ENCODE peak calls at places on chromosomes 4 and X, in seven cellular contexts. I is cardiac fibroblast, H is coronary artery, W is astrocyte, V is AG09319, L is endothelial cell of umbilical vein, X is GM10248. B is an unnamed sample.

GRCh38 chr4:51932261-51932660 is 87.9 kb downstream of the LRRC66 start:
- DNase-seq in X (no peak), I (peak), V (no peak), H (no peak), L (no peak), W (peak), B (peak)

GRCh38 chrX:9794495-9794894 is 8.3 kb downstream of the SHROOM2 start:
- DNase-seq in X (no peak), I (no peak), W (no peak), H (no peak), L (no peak), V (no peak), B (no peak)

GRCh38 chr4:180031330-180031729 is 2211.9 kb upstream of the TENM3 start:
- DNase-seq in I (no peak), X (no peak), W (no peak), L (no peak), V (no peak), H (no peak), B (no peak)

GRCh38 chr4:1521821-1522361 is 115.6 kb upstream of the NKX1-1 start:
- DNase-seq in L (no peak), H (no peak), I (no peak), V (no peak), X (no peak), W (no peak), B (no peak)

GRCh38 chrX:42097491-42097890 is 174.1 kb upstream of the CASK start:
- DNase-seq in I (no peak), V (no peak), L (no peak), W (no peak), X (no peak), H (no peak), B (no peak)

GRCh38 chrX:133475521-133475920 is 60.2 kb upstream of the GPC4 start:
- DNase-seq in W (no peak), X (no peak), V (no peak), H (no peak), L (no peak), I (no peak), B (no peak)

GRCh38 chrX:115639481-115639880 is 78.5 kb downstream of the PLS3 start:
- DNase-seq in I (no peak), V (no peak), L (peak), H (no peak), X (no peak), W (peak), B (no peak)

GRCh38 chr4:112234952-112235609 is 3.5 kb downstream of the AP1AR start:
- DNase-seq in W (peak), L (peak), V (peak), H (no peak), X (peak), I (peak), B (peak)

GRCh38 chr4:46270986-46271596 is 118.8 kb downstream of the GABRA2 start:
- DNase-seq in L (no peak), V (no peak), H (no peak), W (peak), I (peak), X (peak), B (no peak)

GRCh38 chr4:152735302-152735917 is 44.1 kb downstream of the TIGD4 start:
- DNase-seq in X (peak), H (no peak), L (peak), V (no peak), I (peak), W (peak), B (peak)

GRCh38 chrX:136767104-136767941 is 13.4 kb downstream of the ARHGEF6 start:
- DNase-seq in W (peak), L (peak), X (peak), H (peak), V (no peak), I (peak), B (peak)

GRCh38 chr4:139890810-139891209 is 225.2 kb downstream of the MGST2 start:
- DNase-seq in W (peak), X (no peak), L (peak), V (no peak), I (peak), H (no peak), B (peak)

GRCh38 chr4:82842593-82842992 is 44.0 kb upstream of the SCD5 start:
- DNase-seq in V (no peak), L (peak), H (no peak), I (peak), W (no peak), X (no peak), B (peak)

GRCh38 chr4:780730-781492 is 45.0 kb downstream of the CPLX1 start:
- DNase-seq in I (no peak), X (no peak), L (peak), V (no peak), H (no peak), W (no peak), B (no peak)

GRCh38 chr4:77852892-77853495 is 9.6 kb upstream of the MRPL1 start:
- DNase-seq in H (no peak), X (peak), W (no peak), L (no peak), I (no peak), V (no peak), B (no peak)

GRCh38 chrX:49247916-49248811 is 12.9 kb downstream of the CCDC22 start:
- DNase-seq in V (no peak), I (no peak), L (no peak), W (no peak), H (no peak), X (no peak), B (no peak)

GRCh38 chr4:42281324-42282020 is 115.8 kb upstream of the SHISA3 start:
- DNase-seq in V (no peak), L (no peak), W (no peak), X (peak), I (no peak), H (no peak), B (peak)

GRCh38 chr4:10677796-10678497 is 6.6 kb downstream of the CLNK start:
- DNase-seq in I (no peak), H (no peak), V (no peak), L (no peak), X (peak), W (no peak), B (peak)

GRCh38 chr4:140595065-140595464 is 26.3 kb upstream of the UCP1 start:
- DNase-seq in W (no peak), X (peak), L (peak), H (no peak), V (no peak), I (peak), B (peak)

GRCh38 chrX:43349363-43349762 is 306.7 kb upstream of the MAOA start:
- DNase-seq in I (peak), W (no peak), L (peak), V (peak), H (no peak), X (peak), B (peak)

GRCh38 chr4:180363817-180364216 is 1879.4 kb upstream of the TENM3 start:
- DNase-seq in L (no peak), X (no peak), I (no peak), H (no peak), V (no peak), W (no peak), B (no peak)

GRCh38 chr4:182280439-182281111 is 37.4 kb downstream of the TENM3 start:
- DNase-seq in W (peak), I (peak), L (no peak), V (no peak), X (no peak), H (no peak), B (peak)

GRCh38 chr4:77022581-77023133 is 53.1 kb downstream of the CCNI start:
- DNase-seq in V (no peak), W (peak), L (peak), X (no peak), H (no peak), I (peak), B (peak)

GRCh38 chr4:165383757-165384156 is 4.9 kb downstream of the CPE start:
- DNase-seq in W (peak), L (no peak), I (no peak), V (no peak), X (no peak), H (no peak), B (peak)

GRCh38 chrX:51395807-51396728 is 63.4 kb downstream of the NUDT10 start:
- DNase-seq in V (no peak), L (no peak), X (no peak), W (no peak), I (no peak), H (no peak), B (no peak)

DNA sequence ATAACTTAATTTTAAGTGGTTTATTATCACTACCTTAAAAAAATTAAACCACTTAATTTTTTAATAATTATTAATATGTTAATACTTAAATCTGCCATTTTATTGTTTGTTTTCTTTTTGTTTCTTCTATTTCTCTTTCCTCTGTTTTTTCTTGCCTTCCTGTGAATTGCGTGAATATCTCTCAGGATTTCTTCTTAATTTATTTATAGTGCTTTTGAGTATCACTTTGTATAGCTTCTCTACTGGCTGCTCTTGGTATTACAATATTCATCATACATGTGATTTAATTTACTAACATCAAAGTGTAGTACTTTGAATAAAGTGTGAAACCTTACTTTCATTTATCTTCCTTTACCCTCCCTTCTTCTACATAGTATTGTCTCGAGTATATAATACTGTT is 349.5 kb upstream of the CPXCR1 start:
- DNase-seq in V (no peak), X (no peak), I (no peak), W (no peak), H (no peak), L (no peak), B (no peak)
- TF ChIP-seq CTCF in V (no peak), X (no peak), I (no peak), W (no peak), H (no peak), L (no peak), B (peak)

GRCh38 chr4:159722918-159723317 is 620.0 kb downstream of the RAPGEF2 start:
- DNase-seq in L (no peak), I (no peak), X (no peak), H (no peak), V (no peak), W (no peak), B (no peak)
- TF ChIP-seq CTCF in L (no peak), I (no peak), X (no peak), H (no peak), V (no peak), W (no peak), B (no peak)

DNA sequence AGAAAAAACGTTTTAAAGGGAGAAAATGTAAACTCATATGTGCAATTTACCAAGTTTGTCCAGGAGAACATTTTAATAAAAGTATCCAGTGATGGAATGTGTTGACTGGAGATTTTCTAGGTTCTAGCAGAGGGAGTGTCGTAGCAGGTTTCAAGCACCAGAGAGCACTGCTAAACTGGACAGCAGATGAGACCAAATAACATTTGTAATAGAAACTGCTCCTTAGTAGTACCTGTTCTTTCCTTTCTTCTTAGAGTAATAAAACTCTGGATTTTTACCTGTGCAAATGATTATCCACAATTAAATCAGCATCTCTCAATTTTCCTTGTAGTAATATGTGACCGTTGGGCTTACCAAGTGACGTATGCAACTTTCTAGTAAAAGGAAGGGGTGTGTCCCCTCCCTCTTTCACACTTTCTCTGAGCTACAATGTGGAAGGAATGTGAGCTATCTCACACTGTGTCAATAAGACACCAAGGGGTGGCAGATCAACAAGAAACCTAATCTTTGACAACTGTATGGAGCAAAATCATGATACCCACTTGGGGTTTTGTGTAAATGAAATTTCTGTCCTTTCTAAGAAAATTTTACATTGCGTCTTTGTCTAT is 9.5 kb downstream of the HPGDS start:
- DNase-seq in H (no peak), W (no peak), L (peak), V (no peak), X (no peak), I (peak), B (peak)
- TF ChIP-seq CTCF in H (no peak), W (peak), L (peak), V (no peak), X (no peak), I (peak), B (peak)

GRCh38 chr4:38166768-38167167 is 206.6 kb downstream of the PTTG2 start:
- DNase-seq in L (no peak), H (no peak), I (no peak), W (no peak), V (no peak), X (no peak), B (no peak)

GRCh38 chr4:38163216-38164006 is 203.2 kb downstream of the PTTG2 start:
- DNase-seq in W (peak), V (no peak), H (no peak), I (peak), X (no peak), L (peak), B (peak)

GRCh38 chr4:38169524-38169923 is 209.3 kb downstream of the PTTG2 start:
- DNase-seq in V (no peak), I (no peak), W (no peak), L (no peak), H (no peak), X (no peak), B (peak)

GRCh38 chr4:38164346-38164745 is 204.1 kb downstream of the PTTG2 start:
- DNase-seq in X (no peak), L (no peak), H (no peak), I (peak), W (no peak), V (no peak), B (no peak)

GRCh38 chr4:38166082-38166481 is 205.9 kb downstream of the PTTG2 start:
- DNase-seq in I (no peak), V (no peak), L (no peak), X (no peak), H (no peak), W (no peak), B (no peak)
- TF ChIP-seq CTCF in I (no peak), V (no peak), L (no peak), X (no peak), H (no peak), W (no peak), B (no peak)

GRCh38 chr4:40057540-40058091 is 966 bp downstream of the N4BP2 start:
- DNase-seq in V (peak), L (peak), W (peak), I (peak), X (peak), H (peak), B (peak)

GRCh38 chr4:40055379-40055872 is 1.2 kb upstream of the N4BP2 start:
- DNase-seq in L (no peak), V (no peak), I (no peak), X (peak), W (peak), H (no peak), B (no peak)

GRCh38 chr4:40055873-40056721 is 553 bp upstream of the N4BP2 start:
- DNase-seq in W (peak), I (peak), H (peak), L (peak), V (peak), X (peak), B (peak)

GRCh38 chr4:40058121-40058520 is 1.5 kb downstream of the N4BP2 start:
- DNase-seq in W (no peak), V (no peak), I (no peak), H (no peak), L (no peak), X (no peak), B (no peak)

DNA sequence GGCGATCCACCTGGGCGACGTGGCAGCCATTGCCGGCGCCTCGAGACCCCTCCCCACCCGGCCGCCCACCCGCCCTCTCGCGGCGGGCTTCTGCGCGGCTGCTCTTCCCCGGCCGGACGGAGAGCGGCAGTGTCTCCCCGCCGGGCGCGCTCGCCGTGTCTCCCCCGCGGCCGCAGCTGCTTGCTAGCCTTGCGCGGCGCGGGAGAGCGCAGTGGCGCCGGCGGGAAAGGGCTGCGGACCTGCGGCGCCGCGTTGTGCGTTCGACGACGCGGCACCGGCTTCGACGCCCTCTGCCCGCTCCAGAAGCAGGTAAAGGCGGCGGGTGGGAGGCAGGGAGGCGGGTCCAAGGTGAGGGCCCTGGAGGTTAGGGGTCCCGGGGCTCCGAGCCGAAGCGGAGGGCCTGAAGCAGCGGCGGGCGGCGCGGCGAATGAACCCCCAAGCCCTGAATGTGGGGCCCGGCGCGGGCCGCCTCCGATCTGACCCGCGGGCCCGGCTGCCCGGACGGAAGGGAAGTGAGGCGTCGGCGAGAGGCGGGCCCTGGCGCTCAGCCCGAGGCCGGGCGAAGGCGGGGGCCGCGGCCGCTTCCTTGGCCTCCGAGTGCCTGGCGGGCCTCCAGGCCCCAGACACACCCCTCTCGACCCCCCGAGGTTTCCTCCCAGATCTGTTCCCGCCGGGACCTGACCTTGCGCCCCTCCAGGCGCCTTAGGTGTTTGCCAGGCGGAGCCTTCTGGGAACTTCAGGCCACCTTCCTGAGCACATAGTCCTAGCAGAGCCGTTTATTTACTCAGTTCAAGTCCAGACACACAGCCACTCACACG is at the start of gene N4BP2:
- DNase-seq in H (peak), X (peak), I (peak), V (peak), L (peak), W (peak), B (peak)
- TF ChIP-seq CTCF in H (peak), X (peak), I (peak), V (peak), L (peak), W (no peak), B (peak)

GRCh38 chr4:3792813-3793212 is 26.6 kb downstream of the ADRA2C start:
- DNase-seq in X (no peak), L (no peak), H (no peak), W (no peak), V (no peak), I (no peak), B (no peak)
- TF ChIP-seq CTCF in X (no peak), L (no peak), H (no peak), W (no peak), V (no peak), I (no peak), B (no peak)

DNA sequence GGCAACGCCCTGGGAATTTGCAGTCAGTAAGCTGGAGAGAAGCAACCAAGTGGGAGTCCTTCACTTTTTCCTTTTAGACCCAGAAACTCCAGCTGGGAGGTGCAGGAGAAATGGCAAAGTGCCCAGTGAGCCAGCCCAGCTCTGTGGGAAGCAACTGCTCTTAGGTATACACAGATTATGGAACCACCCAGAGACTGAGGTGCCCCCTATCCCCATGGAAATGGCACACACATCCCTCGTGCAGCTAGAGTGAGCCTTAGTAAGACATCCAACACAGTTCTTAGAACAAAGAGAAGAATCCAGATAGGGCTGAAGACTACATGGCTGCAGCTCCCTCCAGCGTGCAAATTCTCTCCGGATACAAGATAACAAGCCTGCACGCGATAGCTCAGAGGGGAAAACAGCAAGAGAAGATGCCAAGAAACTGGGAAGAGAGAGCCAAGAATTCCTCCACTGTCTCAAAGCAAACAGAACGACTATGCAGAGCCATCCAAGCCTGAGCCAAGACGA is 26.6 kb upstream of the IRAK1 start:
- DNase-seq in L (peak), I (peak), X (no peak), W (peak), H (no peak), V (peak), B (peak)
- TF ChIP-seq CTCF in L (peak), I (no peak), X (no peak), W (peak), H (no peak), V (peak), B (peak)

GRCh38 chr4:6695660-6696581 is 2.2 kb downstream of the S100P start:
- DNase-seq in L (no peak), V (no peak), H (no peak), I (no peak), X (no peak), W (no peak), B (no peak)
- TF ChIP-seq CTCF in L (no peak), V (no peak), H (no peak), I (no peak), X (no peak), W (no peak), B (no peak)

GRCh38 chr4:39451423-39452023 is 7.2 kb downstream of the RPL9 start:
- DNase-seq in W (no peak), X (no peak), I (no peak), V (no peak), H (no peak), L (no peak), B (no peak)

GRCh38 chr4:39442910-39443480 is 15.7 kb downstream of the RPL9 start:
- DNase-seq in W (no peak), I (no peak), H (no peak), X (no peak), L (no peak), V (no peak), B (no peak)

GRCh38 chr4:39446483-39446841 is 12.3 kb downstream of the RPL9 start:
- DNase-seq in X (no peak), W (no peak), V (no peak), L (no peak), I (no peak), H (no peak), B (no peak)

GRCh38 chr4:39450618-39451017 is 8.1 kb downstream of the RPL9 start:
- DNase-seq in H (no peak), L (no peak), I (no peak), W (no peak), X (no peak), V (no peak), B (no peak)

GRCh38 chr4:39446842-39447573 is 11.7 kb downstream of the RPL9 start:
- DNase-seq in X (peak), W (peak), I (peak), H (peak), V (no peak), L (peak), B (peak)
- TF ChIP-seq CTCF in X (peak), W (no peak), I (peak), H (no peak), V (peak), L (peak), B (peak)

DNA sequence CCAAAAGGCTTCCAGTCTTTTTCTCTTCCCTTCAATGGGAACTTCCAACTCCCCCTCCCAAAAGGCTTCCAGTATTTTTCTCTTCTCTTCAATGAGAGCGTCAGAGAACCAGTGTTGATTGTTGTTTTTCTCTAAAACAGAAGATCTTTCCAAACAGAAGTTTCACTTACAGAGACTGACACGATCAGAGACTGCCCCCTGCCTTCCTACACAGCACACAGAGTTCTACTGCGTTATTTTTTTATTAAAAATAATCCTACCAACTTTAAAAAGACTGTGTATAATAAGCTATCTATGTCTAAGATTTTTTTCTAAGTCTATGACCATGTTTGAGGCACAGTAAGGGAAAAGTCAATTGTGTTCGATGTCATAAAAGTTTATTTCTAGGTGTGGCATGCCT is 3.5 kb upstream of the HTR2C start:
- DNase-seq in V (no peak), W (no peak), L (no peak), H (no peak), X (no peak), I (no peak), B (no peak)
- TF ChIP-seq CTCF in V (no peak), W (no peak), L (no peak), H (no peak), X (no peak), I (no peak), B (no peak)